ENCODE peak calls at places on chromosomes 6 and 20, in four cellular contexts. L, S, I and O are unnamed samples.

GRCh38 chr20:62860924-62861691 is 514 bp downstream of the TCFL5 start:
- DNase-seq in S (no peak), I (no peak), L (no peak), O (peak)

GRCh38 chr20:34753706-34754461 is 49.7 kb downstream of the TP53INP2 start:
- DNase-seq in S (no peak), L (no peak), I (no peak), O (no peak)

GRCh38 chr20:15162061-15162740 is 824.8 kb upstream of the FLRT3 start:
- DNase-seq in I (no peak), S (no peak), L (no peak), O (no peak)

GRCh38 chr20:32088759-32089158 is 20.8 kb upstream of the TM9SF4 start:
- DNase-seq in L (no peak), I (no peak), S (no peak), O (no peak)

GRCh38 chr20:44364780-44365179 is 9.3 kb downstream of the HNF4A start:
- DNase-seq in L (no peak), S (no peak), I (no peak), O (no peak)

GRCh38 chr6:101645770-101646169 is 252.3 kb downstream of the GRIK2 start:
- DNase-seq in L (no peak), I (no peak), S (no peak), O (no peak)

GRCh38 chr6:72783035-72783434 is 161.2 kb downstream of the KCNQ5 start:
- DNase-seq in I (no peak), L (no peak), S (no peak), O (no peak)

GRCh38 chr20:46709459-46710148 is at the start of gene SLC2A10:
- DNase-seq in L (no peak), S (no peak), I (peak), O (peak)

GRCh38 chr20:13340088-13340487 is 119.0 kb downstream of the ISM1 start:
- DNase-seq in S (no peak), L (no peak), I (no peak), O (no peak)

GRCh38 chr6:124867126-124867525 is 95.1 kb upstream of the RNF217 start:
- DNase-seq in I (no peak), S (no peak), L (no peak), O (no peak)

GRCh38 chr6:63509652-63510352 is 62.5 kb upstream of the LOC128125822 start:
- DNase-seq in S (no peak), I (peak), L (no peak), O (no peak)

GRCh38 chr6:84547341-84547794 is 217.0 kb downstream of the TBX18 start:
- DNase-seq in S (no peak), L (no peak), I (no peak), O (no peak)

GRCh38 chr6:35015476-35015875 is 125.7 kb downstream of the TCP11 start:
- DNase-seq in S (no peak), L (no peak), I (no peak), O (no peak)

GRCh38 chr20:48523191-48523757 is 304.5 kb downstream of the PREX1 start:
- DNase-seq in I (peak), S (peak), L (no peak), O (peak)

GRCh38 chr6:117911150-117911549 is 4.1 kb downstream of the SLC35F1 start:
- DNase-seq in I (no peak), L (no peak), S (no peak), O (no peak)

GRCh38 chr6:36751091-36751490 is 53.5 kb downstream of the RAB44 start:
- DNase-seq in S (no peak), I (no peak), L (no peak), O (no peak)

GRCh38 chr6:28643017-28643740 is 117.5 kb downstream of the GPX5 start:
- DNase-seq in S (peak), L (peak), I (peak), O (peak)

GRCh38 chr6:105711216-105711615 is 308.3 kb upstream of the PREP start:
- DNase-seq in L (no peak), S (no peak), I (no peak), O (no peak)

GRCh38 chr20:1417273-1417672 is 24.4 kb upstream of the FKBP1A start:
- DNase-seq in I (peak), S (peak), L (no peak), O (no peak)

GRCh38 chr6:169966312-169967181 is 215.1 kb downstream of the ERMARD start:
- DNase-seq in S (no peak), L (no peak), I (no peak), O (no peak)
- TF ChIP-seq JUND in S (no peak), L (no peak), I (no peak), O (no peak)

DNA sequence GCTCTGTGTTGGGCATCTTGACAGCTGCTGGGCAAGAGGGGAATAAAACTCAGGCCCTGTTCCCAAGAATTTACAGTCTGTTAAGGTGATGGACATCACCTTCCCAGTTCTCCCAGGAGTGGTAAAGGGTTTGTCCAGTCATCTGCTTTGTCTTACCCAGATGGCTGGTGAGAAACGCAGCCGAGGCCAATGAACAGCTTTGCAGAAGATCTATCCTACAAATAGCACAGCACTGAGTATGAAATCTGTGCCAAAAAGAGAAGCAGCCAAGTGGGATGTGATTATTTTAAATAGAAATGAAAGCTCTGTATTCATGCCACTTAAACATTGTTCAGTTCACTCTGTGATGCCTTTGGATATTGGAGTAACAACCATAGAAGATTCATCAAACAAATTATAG is 132.7 kb upstream of the SLC22A16 start:
- DNase-seq in I (no peak), L (no peak), S (no peak), O (no peak)
- TF ChIP-seq JUND in I (no peak), L (no peak), S (no peak), O (no peak)

GRCh38 chr6:155171747-155172191 is 92.0 kb upstream of the CLDN20 start:
- DNase-seq in L (no peak), I (no peak), S (no peak), O (no peak)
- TF ChIP-seq JUND in L (no peak), I (no peak), S (no peak), O (no peak)

GRCh38 chr6:144145546-144145945 is 4.8 kb upstream of the STX11 start:
- DNase-seq in S (no peak), L (no peak), I (no peak), O (no peak)
- TF ChIP-seq JUND in S (no peak), L (no peak), I (no peak), O (no peak)

GRCh38 chr20:57330998-57331397 is 1.4 kb downstream of the SPO11 start:
- DNase-seq in I (no peak), S (no peak), L (no peak), O (no peak)
- TF ChIP-seq JUND in I (no peak), S (no peak), L (no peak), O (no peak)

DNA sequence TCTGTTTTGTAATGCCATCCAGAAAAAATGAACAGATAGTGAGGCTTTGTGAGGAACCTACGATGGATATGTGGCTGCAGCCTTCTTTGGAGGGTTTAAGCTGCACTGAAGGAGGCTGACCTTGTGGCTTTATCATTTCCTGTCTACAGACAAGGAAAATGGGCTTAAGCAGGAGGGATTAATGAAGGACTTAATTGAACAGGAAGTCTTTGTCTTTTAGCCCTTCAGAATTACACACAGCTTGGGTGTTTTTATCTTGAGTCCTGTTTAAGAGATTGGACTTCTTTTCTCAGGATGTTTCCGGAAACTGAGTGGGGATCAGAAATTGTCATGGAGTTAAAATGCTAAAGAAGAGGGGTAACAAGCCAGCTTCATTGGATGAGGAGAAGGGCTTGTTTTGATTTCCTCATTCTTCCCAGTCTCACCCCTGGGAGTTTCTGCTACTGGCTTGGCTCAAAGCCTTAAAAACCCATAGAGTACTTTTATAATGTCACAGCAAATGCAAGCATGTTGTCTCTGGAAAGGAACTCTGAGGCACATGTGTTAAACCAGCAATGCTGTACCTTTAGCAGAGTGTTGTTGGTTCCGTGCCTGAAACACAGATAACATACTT is 193.6 kb downstream of the JARID2 start:
- DNase-seq in L (no peak), S (no peak), I (no peak), O (no peak)
- TF ChIP-seq JUND in L (no peak), S (no peak), I (no peak), O (no peak)

GRCh38 chr6:119116712-119117281 is 38.3 kb upstream of the FAM184A start:
- DNase-seq in L (no peak), S (no peak), I (no peak), O (no peak)

GRCh38 chr6:119110601-119111548 is 32.4 kb upstream of the FAM184A start:
- DNase-seq in I (peak), S (peak), L (no peak), O (no peak)

GRCh38 chr6:119109654-119110325 is 31.3 kb upstream of the FAM184A start:
- DNase-seq in S (no peak), L (no peak), I (no peak), O (no peak)

GRCh38 chr6:119108076-119108475 is 29.6 kb upstream of the FAM184A start:
- DNase-seq in I (no peak), S (no peak), L (no peak), O (no peak)

DNA sequence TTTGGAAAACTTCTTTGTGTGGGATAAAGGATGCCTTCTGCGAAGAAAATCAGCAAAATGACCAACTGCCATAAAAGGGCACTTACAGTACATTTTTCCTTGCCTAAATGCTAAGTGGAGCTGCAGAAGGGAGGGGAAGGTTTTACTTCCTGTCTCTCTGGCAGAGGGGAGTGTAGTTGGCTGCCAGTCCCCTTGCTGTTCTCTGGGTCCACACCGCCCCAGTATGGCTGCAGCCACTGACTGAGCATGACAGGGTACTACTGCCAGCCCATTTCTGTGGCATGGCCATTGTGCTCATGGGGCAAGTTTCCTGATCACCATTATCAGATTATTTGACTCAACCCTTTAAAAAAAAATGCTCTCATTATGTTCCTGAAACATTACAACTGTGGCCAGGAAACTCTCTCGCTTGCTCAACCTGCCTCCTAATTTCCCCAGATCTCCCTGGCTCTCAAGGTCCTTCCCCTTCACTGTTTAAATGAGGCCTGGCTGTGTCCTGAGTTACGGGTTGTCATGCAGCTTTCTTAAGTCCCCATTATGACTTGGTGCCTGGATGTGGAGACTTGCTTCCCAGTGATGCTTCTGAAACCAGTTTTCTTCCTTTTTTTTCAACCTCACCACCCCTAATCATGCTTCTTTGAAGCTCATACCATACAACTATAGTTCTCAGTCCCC is 34.5 kb upstream of the FAM184A start:
- DNase-seq in I (no peak), S (no peak), L (no peak), O (no peak)
- TF ChIP-seq JUND in I (no peak), S (no peak), L (no peak), O (no peak)

GRCh38 chr6:87066449-87067288 is 28.2 kb downstream of the CGA start:
- DNase-seq in S (peak), L (no peak), I (peak), O (peak)
- TF ChIP-seq JUND in S (no peak), L (no peak), I (no peak), O (no peak)

GRCh38 chr6:11710968-11711643 is 67.5 kb downstream of the ADTRP start:
- DNase-seq in I (no peak), S (no peak), L (no peak), O (no peak)
- TF ChIP-seq JUND in I (no peak), S (no peak), L (no peak), O (no peak)

DNA sequence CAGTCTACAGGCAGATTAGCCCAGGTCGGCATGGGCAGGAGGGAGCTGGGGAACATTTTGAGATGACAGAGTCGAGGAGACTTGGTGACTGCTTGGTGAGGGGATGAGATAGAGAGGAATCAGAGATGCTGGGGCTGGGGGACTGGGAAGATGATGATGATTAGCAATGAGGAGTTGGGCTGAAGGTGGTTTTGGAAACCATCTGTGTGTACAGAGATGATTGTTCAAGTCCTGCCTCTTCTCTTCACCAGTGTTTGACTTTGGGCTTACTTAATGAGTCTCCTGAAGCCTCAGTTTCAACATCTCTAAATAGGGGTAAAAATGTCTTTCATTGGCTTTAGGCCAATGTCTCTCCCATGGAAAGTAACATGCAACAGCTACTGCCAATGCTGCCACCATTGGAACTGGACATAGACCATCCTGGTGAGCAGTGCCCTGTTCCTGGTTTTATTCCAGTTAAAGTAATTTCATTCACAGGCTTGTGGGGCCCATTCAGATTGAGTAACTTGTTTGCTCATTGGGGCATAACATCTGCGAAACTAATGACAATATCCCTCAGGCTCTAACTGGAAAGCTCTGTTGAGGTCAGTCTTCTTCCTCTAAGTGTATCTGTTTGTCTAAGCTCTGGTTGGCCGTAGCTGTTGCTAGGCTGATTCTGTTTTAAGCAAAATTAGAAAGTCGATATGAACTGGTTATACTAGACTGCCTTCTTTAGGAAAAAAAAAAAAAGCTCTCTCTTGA is 99.1 kb downstream of the ARMC2 start:
- DNase-seq in S (no peak), L (no peak), I (no peak), O (peak)
- TF ChIP-seq JUND in S (no peak), L (no peak), I (no peak), O (no peak)